ENCODE peak calls at places on chromosomes 13 and 19, in nine cellular contexts. B is HL-60, N is fibroblast of lung, Y is suprapubic skin, A is psoas muscle, F is tibial artery, H is choroid plexus epithelial cell, Z is ovary, Q is cardiac fibroblast. M is an unnamed sample.

GRCh38 chr13:74136089-74136658 is 2.0 kb upstream of the KLF12 start:
- DNase-seq in B (no peak), N (peak; percentile 68), Y (peak; percentile 68), A (peak; percentile 21), F (peak; percentile 67), H (peak; percentile 83), Z (peak; percentile 36), Q (peak; percentile 59), M (no peak)

GRCh38 chr19:48609571-48610108 is 3.1 kb downstream of the SPACA4 start:
- DNase-seq in B (no peak), N (no peak), Y (no peak), A (no peak), F (no peak), H (no peak), Z (no peak), Q (no peak), M (no peak)

GRCh38 chr19:56765107-56765506 is 75.4 kb downstream of the PEG3 start:
- DNase-seq in B (peak; percentile 40), N (no peak), Y (no peak), A (peak; percentile 67), F (peak; percentile 65), H (no peak), Z (peak; percentile 76), Q (peak; percentile 16), M (no peak)

GRCh38 chr13:61664821-61665705 is 249.4 kb upstream of the PCDH20 start:
- DNase-seq in B (no peak), N (peak; percentile 56), Y (no peak), A (no peak), F (no peak), H (peak; percentile 1), Z (no peak), Q (peak; percentile 1), M (no peak)

GRCh38 chr13:36837354-36838092 is 18.5 kb downstream of the RFXAP start:
- DNase-seq in B (no peak), N (no peak), Y (no peak), A (no peak), F (no peak), H (no peak), Z (no peak), Q (no peak), M (no peak)

GRCh38 chr13:113863511-113864302 is at the start of gene GAS6:
- DNase-seq in B (no peak), N (peak; percentile 51), Y (peak; percentile 76), A (peak; percentile 74), F (peak; percentile 86), H (peak; percentile 34), Z (peak; percentile 69), Q (peak; percentile 35), M (no peak)

GRCh38 chr19:48308695-48309586 is 16.4 kb upstream of the EMP3 start:
- DNase-seq in B (peak; percentile 35), N (no peak), Y (no peak), A (no peak), F (no peak), H (peak; percentile 84), Z (no peak), Q (peak; percentile 46), M (no peak)

GRCh38 chr13:110915874-110916670 is 1.2 kb upstream of the ANKRD10 start:
- DNase-seq in B (peak; percentile 38), N (peak; percentile 78), Y (no peak), A (no peak), F (no peak), H (peak; percentile 79), Z (no peak), Q (peak; percentile 78), M (no peak)

GRCh38 chr13:47555235-47555634 is 445.8 kb downstream of the SUCLA2 start:
- DNase-seq in B (no peak), N (peak; percentile 41), Y (no peak), A (no peak), F (no peak), H (peak; percentile 72), Z (no peak), Q (no peak), M (no peak)

GRCh38 chr13:100954430-100955361 is 280.1 kb upstream of the TMTC4 start:
- DNase-seq in B (no peak), N (peak; percentile 29), Y (no peak), A (no peak), F (no peak), H (peak; percentile 20), Z (no peak), Q (no peak), M (no peak)

GRCh38 chr19:19548915-19549537 is 11.0 kb downstream of the CILP2 start:
- DNase-seq in B (peak; percentile 82), N (no peak), Y (no peak), A (no peak), F (no peak), H (peak; percentile 34), Z (no peak), Q (no peak), M (no peak)

GRCh38 chr13:60756306-60756705 is 359.3 kb downstream of the TDRD3 start:
- DNase-seq in B (no peak), N (peak; percentile 24), Y (no peak), A (no peak), F (no peak), H (no peak), Z (no peak), Q (peak; percentile 16), M (no peak)

GRCh38 chr13:88627071-88627470 is 955.9 kb downstream of the SLITRK5 start:
- DNase-seq in B (no peak), N (no peak), Y (no peak), A (no peak), F (no peak), H (peak; percentile 22), Z (no peak), Q (peak; percentile 17), M (no peak)

GRCh38 chr19:35144600-35145436 is 1.8 kb downstream of the FXYD7 start:
- DNase-seq in B (no peak), N (no peak), Y (no peak), A (no peak), F (no peak), H (no peak), Z (no peak), Q (no peak), M (no peak)

GRCh38 chr19:34094960-34095359 is 77.3 kb upstream of the LSM14A start:
- DNase-seq in B (no peak), N (no peak), Y (no peak), A (no peak), F (no peak), H (no peak), Z (no peak), Q (no peak), M (no peak)

GRCh38 chr19:47296036-47296435 is 13.6 kb upstream of the C5AR1 start:
- DNase-seq in B (peak; percentile 87), N (peak; percentile 60), Y (peak; percentile 79), A (peak; percentile 49), F (no peak), H (peak; percentile 89), Z (peak; percentile 79), Q (peak; percentile 84), M (no peak)

GRCh38 chr13:113647351-113648217 is 10.4 kb downstream of the ATP4B start:
- DNase-seq in B (peak; percentile 34), N (peak; percentile 54), Y (peak; percentile 84), A (peak; percentile 76), F (peak; percentile 97), H (peak; percentile 9), Z (peak; percentile 45), Q (peak; percentile 81), M (peak; percentile 1)

GRCh38 chr13:50006426-50007135 is 8.7 kb upstream of the KCNRG start:
- DNase-seq in B (no peak), N (peak; percentile 28), Y (no peak), A (no peak), F (no peak), H (peak; percentile 60), Z (no peak), Q (peak; percentile 76), M (no peak)

GRCh38 chr19:18832331-18833140 is 777 bp downstream of the UPF1 start:
- DNase-seq in B (peak; percentile 15), N (no peak), Y (no peak), A (no peak), F (no peak), H (no peak), Z (peak; percentile 33), Q (peak; percentile 30), M (no peak)

GRCh38 chr13:20035130-20035529 is 76.6 kb downstream of the ZMYM2 start:
- DNase-seq in B (no peak), N (peak; percentile 4), Y (no peak), A (no peak), F (no peak), H (peak; percentile 26), Z (no peak), Q (peak; percentile 19), M (no peak)

DNA sequence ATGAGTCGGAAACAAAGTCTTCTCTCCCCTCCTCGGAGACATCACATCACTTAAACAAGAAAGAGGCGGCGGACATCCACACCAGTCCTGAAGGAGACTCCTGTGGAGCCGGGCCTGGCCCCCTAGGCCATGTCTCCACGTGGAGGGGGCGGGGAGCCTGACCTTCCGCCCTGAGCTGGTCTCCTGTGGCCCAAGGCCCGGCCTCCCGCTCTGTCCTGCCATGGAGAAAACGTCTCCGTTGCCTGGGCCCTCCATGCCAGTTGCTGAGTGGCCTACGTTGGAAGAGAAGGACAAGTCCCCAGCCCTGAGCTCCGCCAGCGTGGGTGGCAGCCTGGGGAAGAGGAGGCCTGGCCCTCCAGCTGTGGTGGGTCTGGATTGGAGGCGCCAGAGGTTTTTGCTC is 5.5 kb upstream of the CACTIN start:
- DNase-seq in B (no peak), N (no peak), Y (no peak), A (no peak), F (no peak), H (no peak), Z (no peak), Q (no peak), M (no peak)
- TF ChIP-seq CTCF in B (no peak), N (no peak), Y (no peak), A (no peak), F (no peak), H (no peak), Z (no peak), Q (no peak), M (no peak)

GRCh38 chr19:36256853-36257511 is 42.1 kb downstream of the ZNF146 start:
- DNase-seq in B (no peak), N (no peak), Y (no peak), A (no peak), F (no peak), H (no peak), Z (no peak), Q (no peak), M (no peak)
- H3K4me3 ChIP-seq in B (no peak overlapping the region), N (peak overlapping the region; percentile 51), Y (peak overlapping the region; percentile 51), A (peak overlapping the region; percentile 59), F (peak overlapping the region; percentile 29), H (peak overlapping the region; percentile 48), Z (no peak overlapping the region), Q (peak overlapping the region; percentile 38), M (peak overlapping the region; percentile 26)

DNA sequence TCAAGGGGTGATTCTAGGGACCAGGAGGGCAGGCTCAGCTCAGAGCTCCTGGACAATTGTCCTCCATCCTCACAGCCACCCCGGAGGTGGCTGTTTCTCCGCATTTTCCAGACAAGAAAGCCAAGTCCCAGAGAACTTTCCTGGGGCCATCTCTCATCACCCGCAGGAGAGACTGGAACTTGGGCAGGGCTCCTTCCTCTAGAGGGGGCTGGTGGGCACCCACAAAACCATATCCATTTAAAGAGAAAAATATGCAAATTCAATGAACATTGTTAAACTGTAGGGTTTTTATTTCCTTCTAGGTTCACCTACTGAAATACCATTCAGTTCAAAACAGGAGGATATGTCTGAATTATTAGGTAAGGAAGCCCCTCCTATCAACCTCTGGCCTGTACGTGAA is 16.6 kb downstream of the SPACA7 start:
- DNase-seq in B (no peak), N (no peak), Y (no peak), A (no peak), F (no peak), H (no peak), Z (no peak), Q (no peak), M (no peak)
- TF ChIP-seq CTCF in B (no peak), N (no peak), Y (no peak), A (no peak), F (no peak), H (no peak), Z (no peak), Q (no peak), M (no peak)

GRCh38 chr19:38559428-38560401 is 58.0 kb downstream of the MAP4K1 start:
- DNase-seq in B (no peak), N (peak; percentile 45), Y (no peak), A (no peak), F (no peak), H (peak; percentile 13), Z (no peak), Q (no peak), M (no peak)
- H3K4me3 ChIP-seq in B (no peak overlapping the region), N (no peak overlapping the region), Y (no peak overlapping the region), A (no peak overlapping the region), F (no peak overlapping the region), H (no peak overlapping the region), Z (no peak overlapping the region), Q (no peak overlapping the region), M (no peak overlapping the region)